ENCODE peak calls at places on chromosomes 11 and 22, in four cellular contexts. One of them, this sample, is unnamed.

GRCh38 chr11:98155696-98156095 is 865.1 kb upstream of the CNTN5 start:
- DNase-seq in PC-3: no peak
- DNase-seq in OCI-LY7: no peak
- DNase-seq in K562: no peak
- DNase-seq in this sample: no peak

GRCh38 chr11:120547871-120548681 is 36.5 kb downstream of the GRIK4 start:
- DNase-seq in PC-3: peak; percentile 95
- DNase-seq in OCI-LY7: no peak
- DNase-seq in K562: no peak
- DNase-seq in this sample: no peak

GRCh38 chr11:70605846-70606245 is 207.5 kb downstream of the CTTN start:
- DNase-seq in K562: no peak
- DNase-seq in OCI-LY7: no peak
- DNase-seq in PC-3: no peak
- DNase-seq in this sample: no peak

GRCh38 chr11:30454108-30454507 is 131.2 kb downstream of the ARL14EP start:
- DNase-seq in OCI-LY7: peak; percentile 2
- DNase-seq in K562: no peak
- DNase-seq in PC-3: no peak
- DNase-seq in this sample: no peak

GRCh38 chr11:57421066-57421465 is 5.9 kb downstream of the SLC43A3 start:
- DNase-seq in K562: no peak
- DNase-seq in OCI-LY7: no peak
- DNase-seq in PC-3: no peak
- DNase-seq in this sample: no peak

GRCh38 chr11:113850188-113850587 is 25.2 kb downstream of the USP28 start:
- DNase-seq in OCI-LY7: no peak
- DNase-seq in PC-3: no peak
- DNase-seq in K562: no peak
- DNase-seq in this sample: no peak

GRCh38 chr11:74480683-74481417 is 12.7 kb downstream of the LIPT2 start:
- DNase-seq in OCI-LY7: no peak
- DNase-seq in K562: peak; percentile 63
- DNase-seq in PC-3: no peak
- DNase-seq in this sample: no peak

GRCh38 chr11:7251836-7252682 is at the start of gene SYT9:
- DNase-seq in OCI-LY7: no peak
- DNase-seq in PC-3: peak; percentile 66
- DNase-seq in K562: peak; percentile 19
- DNase-seq in this sample: no peak

GRCh38 chr11:120272303-120272702 is 32.4 kb downstream of the POU2F3 start:
- DNase-seq in PC-3: peak; percentile 87
- DNase-seq in OCI-LY7: no peak
- DNase-seq in K562: no peak
- DNase-seq in this sample: no peak

GRCh38 chr11:120339394-120339890 is 3.2 kb downstream of the ARHGEF12 start:
- DNase-seq in K562: peak; percentile 94
- DNase-seq in OCI-LY7: no peak
- DNase-seq in PC-3: peak; percentile 44
- DNase-seq in this sample: no peak

GRCh38 chr22:20748820-20749428 is 25.0 kb upstream of the SERPIND1 start:
- DNase-seq in K562: no peak
- DNase-seq in PC-3: no peak
- DNase-seq in OCI-LY7: peak; percentile 30
- DNase-seq in this sample: no peak

GRCh38 chr22:20752104-20752741 is 21.7 kb upstream of the SERPIND1 start:
- DNase-seq in K562: no peak
- DNase-seq in PC-3: no peak
- DNase-seq in OCI-LY7: no peak
- DNase-seq in this sample: no peak

GRCh38 chr22:20751185-20751851 is 22.6 kb upstream of the SERPIND1 start:
- DNase-seq in OCI-LY7: no peak
- DNase-seq in K562: peak; percentile 51
- DNase-seq in PC-3: no peak
- DNase-seq in this sample: no peak

GRCh38 chr22:20749453-20749852 is 24.5 kb upstream of the SERPIND1 start:
- DNase-seq in OCI-LY7: no peak
- DNase-seq in K562: no peak
- DNase-seq in PC-3: no peak
- DNase-seq in this sample: no peak

GRCh38 chr22:20750461-20751184 is 23.3 kb upstream of the SERPIND1 start:
- DNase-seq in OCI-LY7: no peak
- DNase-seq in PC-3: peak; percentile 76
- DNase-seq in K562: peak; percentile 78
- DNase-seq in this sample: no peak
- H3K4me2 ChIP-seq in OCI-LY7: no peak overlapping the region
- H3K4me2 ChIP-seq in PC-3: no peak overlapping the region
- H3K4me2 ChIP-seq in K562: no peak overlapping the region
- H3K4me2 ChIP-seq in this sample: no peak overlapping the region

GRCh38 chr11:112129656-112130055 is 34.2 kb downstream of the IL18 start:
- DNase-seq in K562: no peak
- DNase-seq in PC-3: no peak
- DNase-seq in OCI-LY7: no peak
- DNase-seq in this sample: no peak
- H3K4me1 ChIP-seq in K562: no peaks in the 10 kb centered on the region
- H3K4me1 ChIP-seq in PC-3: peaks cover 13% of the 10 kb centered on the region
- H3K4me1 ChIP-seq in OCI-LY7: no peaks in the 10 kb centered on the region
- H3K4me1 ChIP-seq in this sample: no peaks in the 10 kb centered on the region

GRCh38 chr11:44310198-44310455 is 188 bp upstream of the ALX4 start:
- DNase-seq in OCI-LY7: no peak
- DNase-seq in K562: no peak
- DNase-seq in PC-3: no peak
- DNase-seq in this sample: no peak
- H3K4me2 ChIP-seq in OCI-LY7: no peak overlapping the region
- H3K4me2 ChIP-seq in K562: no peak overlapping the region
- H3K4me2 ChIP-seq in PC-3: peak overlapping the region; percentile 72
- H3K4me2 ChIP-seq in this sample: no peak overlapping the region

GRCh38 chr11:1484061-1484671 is 2.4 kb downstream of the MOB2 start:
- DNase-seq in OCI-LY7: no peak
- DNase-seq in PC-3: no peak
- DNase-seq in K562: no peak
- DNase-seq in this sample: no peak
- H3K4me1 ChIP-seq in OCI-LY7: no peaks in the 10 kb centered on the region
- H3K4me1 ChIP-seq in PC-3: no peaks in the 10 kb centered on the region
- H3K4me1 ChIP-seq in K562: peaks cover 51% of the 10 kb centered on the region
- H3K4me1 ChIP-seq in this sample: no peaks in the 10 kb centered on the region

DNA sequence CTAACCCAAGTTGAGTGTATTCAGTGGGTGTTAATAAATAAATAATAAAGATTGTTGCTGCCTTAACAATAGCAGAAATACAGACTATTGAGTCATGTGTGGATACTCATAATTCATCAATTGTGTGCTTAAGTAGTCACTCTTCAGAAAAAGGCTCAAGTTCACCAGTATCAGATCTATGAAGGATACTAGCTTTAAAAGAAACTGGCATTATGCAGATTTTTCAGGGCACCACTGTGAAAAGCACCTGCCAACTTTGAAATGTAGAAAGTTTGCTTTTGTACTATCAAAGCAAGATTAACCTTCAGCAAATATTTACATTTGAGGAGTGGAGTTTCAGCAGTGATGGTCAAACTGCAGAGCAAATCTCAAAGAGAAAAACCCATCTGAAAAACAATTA is 20.1 kb upstream of the SYTL2 start:
- DNase-seq in PC-3: peak; percentile 92
- DNase-seq in OCI-LY7: no peak
- DNase-seq in K562: no peak
- DNase-seq in this sample: no peak
- H3K4me2 ChIP-seq in PC-3: peak overlapping the region; percentile 62
- H3K4me2 ChIP-seq in OCI-LY7: no peak overlapping the region
- H3K4me2 ChIP-seq in K562: no peak overlapping the region
- H3K4me2 ChIP-seq in this sample: no peak overlapping the region

DNA sequence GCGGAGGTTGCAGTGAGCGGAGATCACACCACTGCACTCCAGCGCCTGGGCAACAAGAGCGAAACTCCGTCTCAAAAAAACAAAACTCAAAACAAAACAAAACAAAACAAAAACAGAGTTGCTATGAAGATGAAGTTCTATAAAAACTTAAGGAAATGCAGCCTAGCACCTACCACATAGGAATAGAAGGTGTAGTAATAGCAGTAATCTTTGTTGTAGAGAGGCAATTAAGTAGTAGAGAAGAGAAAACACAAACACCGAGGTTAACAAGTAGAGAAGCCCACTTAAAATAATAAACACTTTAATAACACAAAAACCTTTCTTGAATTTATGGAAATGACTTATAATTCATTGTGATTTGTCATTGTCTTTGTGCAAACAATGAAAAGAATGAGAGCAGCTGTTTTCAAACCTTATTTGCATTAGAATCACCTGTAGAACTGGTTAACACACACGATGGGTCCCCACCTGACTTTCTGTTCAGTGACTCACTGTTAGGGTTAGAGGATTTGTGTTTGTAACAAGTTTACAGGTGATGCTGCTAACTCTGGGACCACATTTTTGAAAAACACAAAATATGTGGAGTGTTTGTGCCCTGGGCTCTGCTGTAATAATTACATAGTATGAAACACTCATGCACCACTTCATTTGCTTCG is 43.1 kb downstream of the TYR start:
- DNase-seq in OCI-LY7: no peak
- DNase-seq in PC-3: peak; percentile 14
- DNase-seq in K562: no peak
- DNase-seq in this sample: no peak
- H3K4me1 ChIP-seq in OCI-LY7: no peaks in the 10 kb centered on the region
- H3K4me1 ChIP-seq in PC-3: no peaks in the 10 kb centered on the region
- H3K4me1 ChIP-seq in K562: no peaks in the 10 kb centered on the region
- H3K4me1 ChIP-seq in this sample: no peaks in the 10 kb centered on the region

GRCh38 chr11:706439-706956 is 467 bp downstream of the EPS8L2 start:
- DNase-seq in K562: no peak
- DNase-seq in PC-3: peak; percentile 65
- DNase-seq in OCI-LY7: no peak
- DNase-seq in this sample: no peak

GRCh38 chr11:707817-708420 is 1.9 kb downstream of the EPS8L2 start:
- DNase-seq in PC-3: peak; percentile 46
- DNase-seq in K562: no peak
- DNase-seq in OCI-LY7: no peak
- DNase-seq in this sample: no peak

GRCh38 chr11:706957-707816 is 1.2 kb downstream of the EPS8L2 start:
- DNase-seq in K562: no peak
- DNase-seq in PC-3: peak; percentile 31
- DNase-seq in OCI-LY7: no peak
- DNase-seq in this sample: no peak

GRCh38 chr11:708511-708910 is 2.5 kb downstream of the EPS8L2 start:
- DNase-seq in PC-3: no peak
- DNase-seq in K562: no peak
- DNase-seq in OCI-LY7: no peak
- DNase-seq in this sample: no peak

DNA sequence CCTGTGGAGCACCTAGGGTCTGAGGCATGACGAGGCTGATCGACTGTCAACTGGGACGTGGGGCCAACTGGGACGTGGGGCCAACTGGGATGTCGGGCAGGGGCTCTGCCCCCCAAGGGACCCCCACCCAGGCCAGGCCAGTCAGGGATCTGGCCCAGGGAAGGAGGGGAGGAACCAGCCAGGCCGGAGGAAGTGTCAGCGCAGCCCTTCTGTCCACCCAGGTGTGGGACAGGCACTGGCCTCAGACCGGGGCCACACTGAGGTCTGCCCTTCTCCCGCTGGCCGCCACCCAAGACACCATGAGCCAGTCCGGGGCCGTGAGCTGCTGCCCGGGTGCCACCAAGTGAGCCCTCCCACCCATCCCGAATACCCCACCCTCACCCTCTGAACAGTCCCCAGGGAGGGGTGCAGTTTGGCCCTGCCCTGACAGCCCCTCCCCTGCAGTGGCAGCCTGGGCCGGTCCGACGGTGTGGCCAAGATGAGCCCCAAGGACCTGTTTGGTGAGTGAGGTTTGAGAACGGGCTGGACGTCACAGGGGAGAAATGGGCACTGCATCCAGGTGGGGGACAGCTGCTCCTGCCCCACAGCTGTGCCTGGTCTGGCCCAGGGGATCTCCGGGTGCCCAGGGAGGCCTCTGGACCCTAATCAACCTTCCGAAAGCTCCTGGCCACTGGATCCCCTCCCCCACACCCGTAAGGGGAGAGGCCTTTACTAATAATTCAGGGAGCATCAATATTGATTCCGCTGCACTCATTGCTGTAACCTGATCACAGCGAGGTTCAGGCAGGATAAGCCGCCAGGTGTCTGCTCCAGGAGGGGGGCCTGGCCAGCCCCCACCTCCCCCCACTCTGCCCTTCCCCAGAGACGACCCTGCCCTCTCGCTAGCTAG is 3.3 kb downstream of the EPS8L2 start:
- DNase-seq in PC-3: no peak
- DNase-seq in OCI-LY7: no peak
- DNase-seq in K562: no peak
- DNase-seq in this sample: no peak
- H3K4me2 ChIP-seq in PC-3: no peak overlapping the region
- H3K4me2 ChIP-seq in OCI-LY7: no peak overlapping the region
- H3K4me2 ChIP-seq in K562: no peak overlapping the region
- H3K4me2 ChIP-seq in this sample: no peak overlapping the region